ENCODE peak calls at places on chromosomes 3 and 15, in four cellular contexts. Y is fibroblast of the conjunctiva; Q is effector memory CD4-positive, alpha-beta T cell; V is ACHN. C is an unnamed sample.

GRCh38 chr3:155560594-155560993 is 184.3 kb downstream of the PLCH1 start:
- DNase-seq in V (peak), Q (no peak), Y (no peak), C (peak)

GRCh38 chr3:97821413-97821809 is 400 bp upstream of the CRYBG3 start:
- DNase-seq in V (peak), Y (no peak), Q (peak), C (no peak)

GRCh38 chr3:84439476-84439875 is 519.3 kb upstream of the CADM2 start:
- DNase-seq in Y (no peak), V (no peak), Q (no peak), C (no peak)

GRCh38 chr3:105304487-105304886 is 62.2 kb upstream of the ALCAM start:
- DNase-seq in V (no peak), Q (no peak), Y (no peak), C (no peak)

GRCh38 chr15:73969151-73969759 is 22.8 kb downstream of the STOML1 start:
- DNase-seq in Q (no peak), V (no peak), Y (no peak), C (no peak)

GRCh38 chr15:31472636-31473383 is 146.2 kb downstream of the KLF13 start:
- DNase-seq in Y (no peak), V (no peak), Q (no peak), C (no peak)

GRCh38 chr3:47057212-47057671 is 77.8 kb downstream of the NBEAL2 start:
- DNase-seq in V (no peak), Q (peak), Y (no peak), C (no peak)

GRCh38 chr3:23810342-23811116 is 4.8 kb downstream of the UBE2E1 start:
- DNase-seq in V (peak), Q (no peak), Y (no peak), C (peak)

GRCh38 chr15:72173864-72174550 is 23.6 kb downstream of the GRAMD2A start:
- DNase-seq in V (no peak), Q (no peak), Y (no peak), C (no peak)

GRCh38 chr15:23687143-23687470 is at the start of gene NDN:
- DNase-seq in Y (peak), Q (no peak), V (no peak), C (no peak)

GRCh38 chr3:140994316-140994715 is 52.7 kb downstream of the SLC25A36 start:
- DNase-seq in Q (no peak), Y (no peak), V (no peak), C (no peak)

GRCh38 chr3:73558399-73559075 is 66.2 kb downstream of the PDZRN3 start:
- DNase-seq in V (no peak), Y (peak), Q (no peak), C (no peak)

GRCh38 chr3:110518031-110518430 is 553.6 kb upstream of the NECTIN3 start:
- DNase-seq in Y (no peak), Q (no peak), V (no peak), C (no peak)